ENCODE peak calls at places on chromosomes 11 and 22, in nine cellular contexts. U is stomach; E is PC-3; F is endothelial cell; H is HepG2; A is CD4-positive, alpha-beta T cell; B is suprapubic skin; K is breast epithelium; G is HFFc6. R is an unnamed sample.

GRCh38 chr11:106381895-106382294 is 304.4 kb downstream of the AASDHPPT start:
- DNase-seq in B (no peak), F (no peak), K (no peak), G (no peak), H (no peak), E (peak; percentile 75), A (no peak), U (no peak), R (peak; percentile 18)

GRCh38 chr22:22928666-22929380 is 41.2 kb downstream of the IGLL5 start:
- DNase-seq in K (no peak), A (peak; percentile 14), H (no peak), U (peak; percentile 38), E (peak; percentile 40), G (peak; percentile 31), B (no peak), F (no peak), R (peak; percentile 38)

GRCh38 chr11:34075178-34075820 is 23.8 kb downstream of the CAPRIN1 start:
- DNase-seq in U (no peak), B (no peak), G (peak; percentile 70), K (no peak), H (no peak), E (peak; percentile 78), A (no peak), F (no peak), R (peak; percentile 63)

GRCh38 chr22:44139773-44140172 is 41.0 kb upstream of the PARVG start:
- DNase-seq in A (no peak), G (no peak), K (no peak), B (no peak), F (no peak), U (peak; percentile 29), E (no peak), H (no peak), R (no peak)

GRCh38 chr22:30872282-30873041 is 96.1 kb downstream of the MORC2 start:
- DNase-seq in H (no peak), B (peak; percentile 62), E (no peak), U (no peak), G (no peak), A (no peak), F (no peak), K (peak; percentile 24), R (no peak)

GRCh38 chr11:116459233-116459632 is 313.6 kb downstream of the BUD13 start:
- DNase-seq in F (no peak), K (no peak), H (no peak), E (no peak), B (no peak), G (no peak), A (no peak), U (no peak), R (no peak)

GRCh38 chr11:110362916-110363574 is 66.6 kb upstream of the RDX start:
- DNase-seq in H (peak; percentile 43), G (no peak), K (no peak), U (peak; percentile 39), A (no peak), B (no peak), F (peak; percentile 54), E (peak; percentile 72), R (peak; percentile 32)

GRCh38 chr11:107017104-107017432 is 1.2 kb downstream of the GUCY1A2 start:
- DNase-seq in U (no peak), E (no peak), H (no peak), A (no peak), G (no peak), B (no peak), F (no peak), K (no peak), R (no peak)

GRCh38 chr11:86955111-86955673 is at the start of gene FZD4:
- DNase-seq in G (peak; percentile 81), H (peak; percentile 76), B (peak; percentile 90), E (peak; percentile 94), K (peak; percentile 86), U (peak; percentile 93), F (peak; percentile 94), A (no peak), R (peak; percentile 89)

GRCh38 chr22:29635734-29636357 is 32.4 kb downstream of the NF2 start:
- DNase-seq in A (no peak), E (peak; percentile 60), H (peak; percentile 32), G (peak; percentile 30), F (no peak), U (no peak), K (no peak), B (no peak), R (peak; percentile 56)

GRCh38 chr11:79179087-79179486 is 261.7 kb downstream of the TENM4 start:
- DNase-seq in B (no peak), A (no peak), G (peak; percentile 7), U (no peak), F (no peak), E (no peak), K (no peak), H (no peak), R (no peak)

GRCh38 chr11:10026514-10026913 is 267.5 kb downstream of the SBF2 start:
- DNase-seq in E (peak; percentile 20), G (peak; percentile 31), B (no peak), U (no peak), F (no peak), A (no peak), K (no peak), H (no peak), R (peak; percentile 8)

GRCh38 chr11:10019906-10020682 is 273.9 kb downstream of the SBF2 start:
- DNase-seq in E (no peak), F (no peak), K (no peak), B (no peak), H (peak; percentile 7), A (no peak), U (peak; percentile 44), G (no peak), R (peak; percentile 8)

GRCh38 chr11:10023202-10023601 is 270.8 kb downstream of the SBF2 start:
- DNase-seq in G (no peak), A (no peak), U (no peak), B (no peak), K (no peak), E (no peak), H (no peak), F (no peak), R (no peak)

GRCh38 chr11:10021563-10021962 is 272.5 kb downstream of the SBF2 start:
- DNase-seq in E (no peak), K (no peak), H (peak; percentile 77), F (no peak), A (no peak), G (no peak), B (no peak), U (no peak), R (no peak)

GRCh38 chr11:10022764-10023163 is 271.3 kb downstream of the SBF2 start:
- DNase-seq in K (no peak), G (no peak), A (no peak), U (no peak), B (no peak), E (no peak), F (no peak), H (no peak), R (no peak)
- TF ChIP-seq CTCF in K (no peak), G (no peak), A (no peak), U (no peak), B (no peak), E (no peak), F (no peak), H (no peak), R (no peak)

DNA sequence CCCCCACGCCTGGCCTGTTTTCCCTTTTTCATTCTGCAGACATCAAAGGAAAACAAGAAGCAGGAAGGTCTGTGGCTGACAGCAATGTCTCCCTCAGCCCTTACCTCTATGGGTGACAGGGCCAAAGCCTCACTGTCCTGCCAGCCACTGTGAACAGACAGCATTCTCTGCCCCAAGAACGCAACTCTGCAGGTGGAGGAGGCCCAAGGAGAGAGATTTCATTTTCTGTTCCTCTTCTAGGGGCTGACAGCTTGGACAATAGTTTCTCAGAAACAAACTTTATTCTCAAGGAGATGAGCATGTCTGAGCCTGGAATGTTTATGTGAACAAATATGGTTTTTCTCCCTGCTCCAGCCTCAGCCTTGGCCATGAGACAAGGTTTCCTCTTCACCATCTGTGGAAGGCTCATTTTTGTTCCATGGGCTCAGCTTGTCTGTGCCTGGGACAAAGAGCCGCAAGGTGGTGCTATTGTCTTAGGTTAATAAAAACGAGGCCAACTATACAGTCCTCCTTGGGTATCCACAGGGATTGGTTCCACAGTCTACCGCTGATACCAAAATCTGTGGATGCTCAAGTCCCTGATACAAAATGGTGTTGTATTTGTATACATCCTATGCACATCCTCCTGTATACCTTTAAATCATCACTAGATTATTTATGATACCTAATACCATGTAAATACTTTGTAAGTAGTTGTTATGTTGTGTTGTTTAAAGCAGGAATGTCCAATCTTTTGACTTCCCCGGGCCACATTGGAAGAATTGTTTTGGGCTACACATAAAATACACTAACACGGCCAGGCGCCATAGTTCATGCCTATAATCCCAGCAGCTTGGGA is 5.8 kb downstream of the PIWIL3 start:
- DNase-seq in A (peak; percentile 1), G (peak; percentile 45), U (peak; percentile 81), K (peak; percentile 62), E (peak; percentile 68), H (peak; percentile 55), F (peak; percentile 62), B (no peak), R (peak; percentile 72)
- TF ChIP-seq CTCF in A (peak; percentile 46), G (peak; percentile 81), U (peak; percentile 71), K (peak; percentile 62), E (peak; percentile 78), H (peak; percentile 86), F (peak; percentile 25), B (no peak), R (peak; percentile 81)

DNA sequence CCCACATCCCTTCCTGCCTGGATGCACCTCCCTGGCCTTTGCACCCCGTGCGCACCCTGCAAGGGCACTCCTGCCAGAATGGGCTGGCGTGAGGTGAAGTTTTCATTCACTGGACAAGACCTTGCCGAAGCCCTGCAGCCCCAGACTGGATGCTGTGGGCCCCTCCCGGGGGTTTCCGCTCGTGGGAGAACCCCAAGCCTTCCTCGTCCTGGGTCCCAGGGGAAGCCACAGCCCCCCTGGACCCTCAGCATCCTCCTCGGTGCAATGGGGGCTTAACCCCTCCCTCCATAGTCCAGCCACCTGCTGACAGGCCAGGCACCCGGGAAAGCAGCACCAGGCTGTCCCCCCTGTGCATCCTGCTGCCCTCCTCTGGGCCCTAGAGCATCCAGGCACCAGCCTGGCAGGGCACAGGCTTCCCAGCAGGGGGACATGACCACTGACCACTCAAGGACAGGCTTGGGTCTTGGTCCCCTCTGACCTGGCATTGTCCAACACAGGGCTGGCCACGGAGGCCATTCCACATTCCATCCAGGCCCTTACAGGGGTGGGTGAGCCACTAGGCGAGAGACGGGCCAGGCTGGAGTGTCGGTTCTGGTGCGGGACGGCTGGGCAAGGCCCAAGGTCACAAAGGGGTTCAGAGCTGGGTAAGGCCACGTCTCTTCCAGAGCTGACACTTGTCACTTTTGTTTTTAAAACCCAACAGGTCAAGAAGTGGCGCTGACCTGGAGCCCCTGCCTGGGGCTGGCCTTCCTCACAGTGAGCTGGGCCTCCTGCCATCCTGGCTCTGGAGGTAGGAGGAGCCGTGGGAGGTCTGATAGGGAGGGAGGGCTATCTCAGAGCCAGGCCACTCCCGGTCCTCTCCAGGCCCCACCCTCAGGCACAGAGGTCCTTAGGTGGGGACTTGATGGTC is 41.5 kb upstream of the PPARA start:
- DNase-seq in U (peak; percentile 79), G (peak; percentile 44), F (no peak), H (peak; percentile 42), B (no peak), A (no peak), E (peak; percentile 34), K (no peak), R (peak; percentile 72)
- TF ChIP-seq CTCF in U (no peak), G (peak; percentile 54), F (no peak), H (peak; percentile 9), B (no peak), A (no peak), E (no peak), K (no peak), R (peak; percentile 7)

DNA sequence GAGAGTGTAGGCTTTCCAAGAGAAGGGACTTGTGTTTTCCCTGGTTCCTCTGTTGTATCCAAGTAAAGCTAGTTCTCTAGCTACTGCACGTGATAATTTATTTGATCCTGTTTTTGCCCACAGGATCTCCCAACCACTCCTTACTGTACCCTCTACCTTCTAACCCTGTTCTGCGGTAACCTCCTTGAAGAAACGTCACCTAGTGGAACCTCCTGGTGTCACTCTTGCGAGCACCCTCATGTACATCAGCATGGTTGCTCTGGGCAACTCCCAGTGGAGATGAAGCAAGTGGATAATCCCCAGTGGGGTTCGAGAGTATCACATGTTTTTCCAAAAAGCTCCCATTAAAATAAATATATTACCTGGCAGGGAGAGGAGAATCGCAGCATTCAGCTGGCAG is 108.9 kb upstream of the CLMP start:
- DNase-seq in K (no peak), A (no peak), U (no peak), G (no peak), E (no peak), H (no peak), F (no peak), B (no peak), R (no peak)
- TF ChIP-seq CTCF in K (no peak), A (no peak), U (no peak), G (no peak), E (no peak), H (no peak), F (no peak), B (no peak), R (no peak)

R was measured in MCF 10A.